ENCODE peak calls at places on chromosome 2, in eight cellular contexts. R is DND-41, N is IMR-90, X is GM10248, B is neural crest cell, V is H1, H is psoas muscle, O is right lobe of liver. A is an unnamed sample.

GRCh38 chr2:160144278-160144990 is 55.6 kb downstream of the ITGB6 start:
- DNase-seq in V (no peak), B (no peak), R (no peak), X (no peak), O (no peak), N (no peak), H (no peak), A (no peak)

GRCh38 chr2:217694296-217694695 is 308.5 kb downstream of the TNS1 start:
- DNase-seq in R (no peak), V (no peak), B (no peak), X (no peak), O (no peak), H (no peak), N (peak; percentile 32), A (no peak)

GRCh38 chr2:205892141-205893064 is 193.6 kb downstream of the INO80D start:
- DNase-seq in H (no peak), B (no peak), N (peak; percentile 46), V (no peak), O (no peak), X (no peak), R (no peak), A (no peak)

GRCh38 chr2:172375247-172375646 is 52.1 kb upstream of the ITGA6 start:
- DNase-seq in N (no peak), B (no peak), R (no peak), X (no peak), H (no peak), V (no peak), O (no peak), A (no peak)

GRCh38 chr2:79994915-79995419 is 309.6 kb downstream of the LRRTM1 start:
- DNase-seq in N (peak; percentile 61), V (no peak), R (no peak), X (no peak), O (no peak), B (no peak), H (no peak), A (no peak)

GRCh38 chr2:134155134-134155533 is 98.7 kb upstream of the MGAT5 start:
- DNase-seq in B (no peak), H (no peak), R (no peak), N (no peak), V (no peak), O (no peak), X (peak; percentile 53), A (no peak)

GRCh38 chr2:10591207-10591606 is 98.6 kb downstream of the NOL10 start:
- DNase-seq in V (no peak), R (no peak), X (no peak), H (no peak), B (no peak), O (no peak), N (peak; percentile 34), A (no peak)

GRCh38 chr2:220043155-220043992 is 415.9 kb downstream of the SLC4A3 start:
- DNase-seq in X (no peak), V (no peak), N (peak; percentile 51), R (no peak), O (no peak), H (no peak), B (no peak), A (no peak)

GRCh38 chr2:170073288-170073687 is 104.7 kb upstream of the MYO3B start:
- DNase-seq in N (peak; percentile 71), V (no peak), B (no peak), O (peak; percentile 28), H (no peak), X (no peak), R (no peak), A (no peak)

GRCh38 chr2:118310016-118310877 is 222.0 kb downstream of the INSIG2 start:
- DNase-seq in B (peak; percentile 33), O (no peak), H (peak; percentile 64), R (no peak), V (no peak), X (peak; percentile 56), N (peak; percentile 8), A (no peak)

GRCh38 chr2:11657195-11657594 is 12.8 kb downstream of the NTSR2 start:
- DNase-seq in X (no peak), N (no peak), R (no peak), B (no peak), O (no peak), H (no peak), V (no peak), A (no peak)

GRCh38 chr2:201154615-201155014 is 28.3 kb upstream of the CASP10 start:
- DNase-seq in B (no peak), N (no peak), H (no peak), V (no peak), X (no peak), O (no peak), R (no peak), A (no peak)

GRCh38 chr2:233178994-233179847 is 72.3 kb upstream of the ATG16L1 start:
- DNase-seq in B (no peak), H (no peak), N (no peak), V (no peak), X (no peak), R (no peak), O (no peak), A (peak; percentile 11)

GRCh38 chr2:56688661-56689060 is 504.9 kb downstream of the CCDC85A start:
- DNase-seq in R (no peak), B (no peak), N (no peak), V (no peak), O (no peak), H (no peak), X (no peak), A (no peak)

GRCh38 chr2:229269986-229270385 is 1.1 kb downstream of the PID1 start:
- DNase-seq in H (no peak), X (no peak), N (no peak), O (no peak), V (no peak), B (no peak), R (no peak), A (no peak)

GRCh38 chr2:207469953-207470699 is 59.6 kb upstream of the CREB1 start:
- DNase-seq in V (no peak), X (no peak), H (no peak), O (no peak), N (no peak), B (no peak), R (no peak), A (no peak)

GRCh38 chr2:128037624-128038023 is 9.8 kb upstream of the SAP130 start:
- DNase-seq in V (no peak), X (no peak), H (no peak), B (no peak), O (no peak), N (no peak), R (no peak), A (no peak)

GRCh38 chr2:28381225-28382180 is 11.2 kb upstream of the FOSL2 start:
- DNase-seq in B (no peak), H (peak; percentile 46), N (no peak), R (no peak), X (no peak), O (no peak), V (no peak), A (no peak)

DNA sequence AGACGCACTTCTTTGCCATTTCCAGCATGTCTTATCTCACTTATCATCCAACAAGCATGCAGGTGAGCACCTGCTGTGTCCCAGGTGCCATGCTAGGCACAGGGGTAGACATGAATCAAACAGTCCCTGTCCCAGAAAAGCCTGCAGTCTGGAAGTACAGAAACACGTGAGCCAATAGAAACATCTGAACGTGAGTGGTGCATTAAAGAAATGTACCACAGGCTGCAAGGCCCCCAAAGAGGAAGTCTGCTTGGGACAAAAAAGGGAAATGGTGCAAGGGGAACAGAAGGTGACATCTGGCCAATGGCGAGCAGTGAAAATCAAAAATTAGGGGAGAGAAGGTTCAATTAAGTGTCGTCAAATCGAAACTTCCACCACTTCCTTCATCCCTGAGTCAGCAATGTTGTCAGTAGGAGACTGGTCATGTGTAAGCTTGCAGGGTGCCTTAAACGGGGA is 17.6 kb upstream of the TMEM247 start:
- DNase-seq in V (no peak), O (no peak), R (no peak), B (no peak), N (no peak), X (peak; percentile 38), H (no peak), A (peak; percentile 86)
- TF ChIP-seq CTCF in V (no peak), O (no peak), R (no peak), B (peak; percentile 5), N (no peak), X (no peak), H (no peak), A (peak; percentile 78)

GRCh38 chr2:237472187-237472712 is 14.8 kb upstream of the MLPH start:
- DNase-seq in V (no peak), N (no peak), O (no peak), H (no peak), B (no peak), R (no peak), X (no peak), A (no peak)

GRCh38 chr2:237472909-237473308 is 14.1 kb upstream of the MLPH start:
- DNase-seq in H (no peak), N (no peak), V (no peak), R (no peak), B (no peak), O (no peak), X (no peak), A (no peak)

GRCh38 chr2:237474511-237474911 is 12.5 kb upstream of the MLPH start:
- DNase-seq in R (no peak), X (no peak), N (no peak), H (peak; percentile 74), V (no peak), O (peak; percentile 30), B (no peak), A (no peak)

GRCh38 chr2:237473474-237474453 is 13.3 kb upstream of the MLPH start:
- DNase-seq in O (no peak), B (no peak), N (peak; percentile 67), H (no peak), R (no peak), X (no peak), V (no peak), A (no peak)

GRCh38 chr2:237471457-237472186 is 15.4 kb upstream of the MLPH start:
- DNase-seq in H (peak; percentile 76), N (peak; percentile 68), V (peak; percentile 64), O (peak; percentile 39), B (peak; percentile 27), X (peak; percentile 48), R (peak; percentile 43), A (no peak)
- TF ChIP-seq CTCF in H (peak; percentile 41), N (peak; percentile 74), V (peak; percentile 86), O (peak; percentile 65), B (peak; percentile 53), X (no peak), R (peak; percentile 67), A (peak; percentile 57)

GRCh38 chr2:86319700-86320369 is 17.6 kb downstream of the REEP1 start:
- DNase-seq in B (no peak), X (no peak), H (no peak), O (no peak), V (no peak), R (no peak), N (no peak), A (no peak)
- TF ChIP-seq CTCF in B (no peak), X (no peak), H (no peak), O (no peak), V (no peak), R (no peak), N (no peak), A (no peak)

GRCh38 chr2:47438084-47438483 is 35.1 kb downstream of the MSH2 start:
- DNase-seq in O (no peak), X (no peak), R (no peak), V (no peak), H (no peak), N (no peak), B (no peak), A (no peak)

DNA sequence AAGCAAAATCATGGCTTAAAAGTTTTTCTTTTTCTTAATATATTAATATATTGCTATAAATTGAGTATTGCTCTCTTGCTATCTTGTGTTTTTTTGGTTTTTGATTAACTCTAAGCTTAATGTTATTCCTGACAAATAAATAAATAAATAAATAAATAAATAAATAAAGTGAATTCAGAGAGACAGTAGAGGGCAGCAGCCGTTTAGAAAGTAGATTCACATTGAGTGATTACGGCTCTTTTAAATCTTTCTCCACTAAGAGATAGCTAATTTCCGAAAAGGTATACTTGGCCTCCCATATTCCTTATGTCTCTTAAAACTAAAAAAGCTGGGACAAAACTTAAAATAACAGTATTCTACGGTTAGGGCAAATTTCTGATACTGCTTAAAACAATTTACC is 34.3 kb downstream of the MSH2 start:
- DNase-seq in R (no peak), B (no peak), V (no peak), H (no peak), N (peak; percentile 47), X (peak; percentile 26), O (no peak), A (no peak)
- TF ChIP-seq CTCF in R (no peak), B (peak; percentile 65), V (no peak), H (peak; percentile 59), N (peak; percentile 52), X (peak; percentile 23), O (peak; percentile 61), A (peak; percentile 25)

A was measured in CD14-positive monocyte.